ENCODE peak calls at places on chromosomes 12 and 14, in six cellular contexts. A, D, U, K, N and Q are unnamed samples.

GRCh38 chr14:81219821-81220487 is 805 bp downstream of the GTF2A1 start:
- DNase-seq in A (no peak), D (peak; percentile 7), U (peak; percentile 37), K (peak; percentile 79), N (peak; percentile 61), Q (peak; percentile 16)

GRCh38 chr14:98685725-98686124 is 586.3 kb downstream of the BCL11B start:
- DNase-seq in A (no peak), D (no peak), U (peak; percentile 27), K (no peak), N (no peak), Q (no peak)

GRCh38 chr14:81455344-81455743 is 55.2 kb upstream of the STON2 start:
- DNase-seq in A (no peak), D (no peak), U (no peak), K (no peak), N (no peak), Q (no peak)

GRCh38 chr14:39946796-39947195 is 514.6 kb upstream of the FBXO33 start:
- DNase-seq in A (no peak), D (no peak), U (no peak), K (no peak), N (no peak), Q (peak; percentile 21)

GRCh38 chr12:131491887-131492490 is 218.9 kb upstream of the SFSWAP start:
- DNase-seq in A (no peak), D (no peak), U (no peak), K (no peak), N (peak; percentile 67), Q (no peak)

GRCh38 chr14:76715102-76715926 is 46.0 kb upstream of the VASH1 start:
- DNase-seq in A (no peak), D (no peak), U (peak; percentile 15), K (no peak), N (no peak), Q (peak; percentile 74)

GRCh38 chr12:55188573-55188972 is 32.3 kb upstream of the OR10A7 start:
- DNase-seq in A (no peak), D (no peak), U (no peak), K (no peak), N (no peak), Q (no peak)

GRCh38 chr12:93127582-93128331 is 198.7 kb upstream of the EEA1 start:
- DNase-seq in A (peak; percentile 81), D (peak; percentile 92), U (peak; percentile 81), K (peak; percentile 75), N (no peak), Q (peak; percentile 88)

GRCh38 chr14:34179723-34180122 is 228.8 kb upstream of the EGLN3 start:
- DNase-seq in A (no peak), D (no peak), U (no peak), K (no peak), N (no peak), Q (no peak)

GRCh38 chr12:59459966-59460365 is 135.9 kb upstream of the SLC16A7 start:
- DNase-seq in A (no peak), D (peak; percentile 28), U (no peak), K (no peak), N (no peak), Q (peak; percentile 28)

GRCh38 chr12:76637807-76638206 is 78.2 kb upstream of the OSBPL8 start:
- DNase-seq in A (no peak), D (peak; percentile 76), U (no peak), K (no peak), N (no peak), Q (peak; percentile 67)

GRCh38 chr12:122230798-122231197 is 4.9 kb upstream of the DIABLO start:
- DNase-seq in A (no peak), D (no peak), U (no peak), K (no peak), N (no peak), Q (no peak)

GRCh38 chr12:124861492-124861891 is 2.2 kb downstream of the SCARB1 start:
- DNase-seq in A (no peak), D (no peak), U (peak; percentile 35), K (peak; percentile 76), N (no peak), Q (peak; percentile 64)

GRCh38 chr12:13376627-13377373 is 180.3 kb downstream of the EMP1 start:
- DNase-seq in A (no peak), D (no peak), U (no peak), K (no peak), N (no peak), Q (no peak)

GRCh38 chr14:102285106-102285505 is 19.9 kb downstream of the MOK start:
- DNase-seq in A (no peak), D (no peak), U (no peak), K (no peak), N (no peak), Q (no peak)

GRCh38 chr12:109092484-109093021 is 719 bp downstream of the ALKBH2 start:
- DNase-seq in A (no peak), D (no peak), U (no peak), K (peak; percentile 57), N (peak; percentile 22), Q (no peak)

GRCh38 chr12:12461281-12461922 is 101.3 kb downstream of the DUSP16 start:
- DNase-seq in A (no peak), D (no peak), U (no peak), K (no peak), N (no peak), Q (no peak)

GRCh38 chr14:55277972-55278740 is 6.9 kb downstream of the FBXO34 start:
- DNase-seq in A (no peak), D (no peak), U (no peak), K (no peak), N (no peak), Q (no peak)

GRCh38 chr12:41058266-41058665 is 129.9 kb upstream of the PDZRN4 start:
- DNase-seq in A (no peak), D (peak; percentile 31), U (no peak), K (no peak), N (no peak), Q (no peak)

GRCh38 chr14:97703006-97703760 is 906.0 kb downstream of the VRK1 start:
- DNase-seq in A (no peak), D (no peak), U (no peak), K (no peak), N (no peak), Q (no peak)

GRCh38 chr12:38903596-38903995 is 1.8 kb downstream of the CPNE8 start:
- DNase-seq in A (no peak), D (no peak), U (no peak), K (no peak), N (no peak), Q (no peak)

GRCh38 chr12:120290541-120291312 is 976 bp downstream of the RNU4-2 start:
- DNase-seq in A (no peak), D (no peak), U (peak; percentile 33), K (peak; percentile 51), N (no peak), Q (peak; percentile 2)

GRCh38 chr12:96401061-96401871 is 1.0 kb upstream of the CDK17 start:
- DNase-seq in A (no peak), D (peak; percentile 89), U (no peak), K (no peak), N (peak; percentile 52), Q (peak; percentile 89)

GRCh38 chr14:74429221-74429691 is 3.2 kb upstream of the SYNDIG1L start:
- DNase-seq in A (no peak), D (no peak), U (no peak), K (no peak), N (no peak), Q (no peak)

GRCh38 chr14:102390486-102390885 is 27.7 kb downstream of the TECPR2 start:
- DNase-seq in A (no peak), D (peak; percentile 57), U (no peak), K (no peak), N (no peak), Q (peak; percentile 33)

GRCh38 chr14:62234849-62235248 is 472.6 kb downstream of the SNAPC1 start:
- DNase-seq in A (no peak), D (no peak), U (no peak), K (no peak), N (no peak), Q (no peak)

GRCh38 chr12:49190317-49190716 is 1.4 kb upstream of the TUBA1A start:
- DNase-seq in A (no peak), D (no peak), U (no peak), K (no peak), N (peak; percentile 42), Q (no peak)

GRCh38 chr12:76915381-76916169 is 36.8 kb upstream of the CSRP2 start:
- DNase-seq in A (no peak), D (no peak), U (no peak), K (no peak), N (no peak), Q (peak; percentile 37)

GRCh38 chr14:69818760-69819191 is 21.7 kb upstream of the SLC10A1 start:
- DNase-seq in A (peak; percentile 11), D (peak; percentile 60), U (peak; percentile 52), K (peak; percentile 64), N (peak; percentile 76), Q (peak; percentile 64)

GRCh38 chr14:89212386-89213235 is 204.4 kb downstream of the FOXN3 start:
- DNase-seq in A (no peak), D (no peak), U (no peak), K (no peak), N (peak; percentile 73), Q (no peak)

GRCh38 chr12:52119398-52120254 is 40.1 kb downstream of the SMIM41 start:
- DNase-seq in A (no peak), D (no peak), U (peak; percentile 54), K (no peak), N (peak; percentile 59), Q (peak; percentile 9)

GRCh38 chr12:90174198-90174510 is 465.5 kb upstream of the ATP2B1 start:
- DNase-seq in A (no peak), D (no peak), U (no peak), K (no peak), N (no peak), Q (peak; percentile 30)
- H3K4me3 ChIP-seq in A (no peak overlapping the region), D (no peak overlapping the region), U (no peak overlapping the region), K (no peak overlapping the region), N (no peak overlapping the region), Q (no peak overlapping the region)

DNA sequence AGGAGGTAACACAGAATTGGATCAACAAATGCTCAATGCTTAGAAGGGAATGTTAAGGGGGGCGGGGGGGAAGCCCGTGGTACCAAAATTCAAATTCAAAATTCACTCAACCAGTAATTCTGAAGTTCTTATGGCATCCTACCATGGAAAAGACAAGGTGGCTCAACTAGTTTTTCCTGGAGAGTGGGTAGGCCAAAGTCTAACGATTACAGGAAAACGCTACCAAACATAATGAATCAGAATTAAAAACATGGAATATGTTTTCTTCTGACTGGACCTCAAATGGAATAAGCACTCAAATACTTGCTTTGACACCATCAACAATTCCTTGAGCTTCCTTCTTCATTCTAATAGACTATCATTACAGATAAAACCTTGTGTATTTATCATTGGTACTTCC is 2.3 kb downstream of the NACA start:
- DNase-seq in A (no peak), D (no peak), U (no peak), K (no peak), N (no peak), Q (no peak)
- H3K4me3 ChIP-seq in A (no peak overlapping the region), D (no peak overlapping the region), U (no peak overlapping the region), K (peak overlapping the region; percentile 86), N (peak overlapping the region; percentile 92), Q (peak overlapping the region; percentile 100)

DNA sequence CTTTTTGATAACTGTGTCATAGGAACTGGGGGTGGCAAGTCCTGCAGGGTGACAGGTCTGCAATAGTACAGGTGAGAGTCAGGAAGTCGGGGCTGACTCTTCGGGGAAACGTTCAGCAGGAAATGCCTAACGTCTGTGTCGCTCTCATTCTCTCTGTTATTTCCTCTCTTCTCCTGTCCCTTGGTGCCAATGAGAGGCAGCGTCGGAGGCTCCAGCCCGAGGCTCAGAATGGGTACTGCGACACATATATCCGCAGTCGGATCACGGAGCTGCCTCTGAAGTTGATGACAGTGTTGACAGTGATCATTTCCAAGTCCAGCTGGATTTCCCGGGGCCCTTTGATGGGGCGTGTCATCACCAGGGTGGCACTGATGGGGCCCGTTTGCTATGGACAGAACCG is 2.7 kb upstream of the TC2N start:
- DNase-seq in A (no peak), D (no peak), U (no peak), K (no peak), N (no peak), Q (no peak)
- H3K4me3 ChIP-seq in A (no peak overlapping the region), D (no peak overlapping the region), U (no peak overlapping the region), K (no peak overlapping the region), N (no peak overlapping the region), Q (no peak overlapping the region)

GRCh38 chr12:94148841-94149780 is 734 bp downstream of the PLXNC1 start:
- DNase-seq in A (no peak), D (peak; percentile 23), U (no peak), K (peak; percentile 70), N (peak; percentile 81), Q (peak; percentile 31)
- H3K4me3 ChIP-seq in A (peak overlapping the region; percentile 30), D (peak overlapping the region; percentile 67), U (peak overlapping the region; percentile 59), K (peak overlapping the region; percentile 69), N (peak overlapping the region; percentile 53), Q (no peak overlapping the region)